ENCODE peak calls at places on chromosomes 12 and 14, in five cellular contexts. I, J, G, O and A are unnamed samples.
A peak's percentile ranks its signal among the peaks of the same experiment; 100 is the strongest.

GRCh38 chr14:90850487-90850886 is 34.3 kb upstream of the TTC7B start:
- DNase-seq in J (no peak), I (peak; percentile 36), O (peak; percentile 72), G (peak; percentile 71), A (peak; percentile 72)

GRCh38 chr14:102232348-102232625 is 72.7 kb downstream of the MOK start:
- DNase-seq in J (no peak), G (no peak), O (no peak), I (no peak), A (no peak)

GRCh38 chr12:58566599-58566998 is 353.7 kb downstream of the LRIG3 start:
- DNase-seq in I (no peak), O (peak; percentile 90), J (peak; percentile 84), G (peak; percentile 91), A (no peak)

GRCh38 chr12:128817115-128818015 is 6.4 kb downstream of the SLC15A4 start:
- DNase-seq in G (peak; percentile 90), I (no peak), O (no peak), J (peak; percentile 83), A (no peak)

GRCh38 chr14:79552778-79553177 is 658.5 kb downstream of the DIO2 start:
- DNase-seq in O (peak; percentile 27), G (peak; percentile 40), J (no peak), I (peak; percentile 47), A (no peak)

GRCh38 chr12:106246891-106247730 is 709 bp downstream of the CKAP4 start:
- DNase-seq in G (no peak), J (peak; percentile 89), O (peak; percentile 57), I (no peak), A (no peak)

GRCh38 chr12:42735869-42736361 is 146.4 kb upstream of the PRICKLE1 start:
- DNase-seq in J (peak; percentile 39), O (no peak), I (no peak), G (peak; percentile 70), A (no peak)

GRCh38 chr12:113403435-113404415 is at the start of gene SDS:
- DNase-seq in O (peak; percentile 28), J (no peak), I (no peak), G (peak; percentile 48), A (no peak)

GRCh38 chr12:119204137-119204536 is 25.4 kb downstream of the HSPB8 start:
- DNase-seq in O (no peak), G (no peak), I (no peak), J (no peak), A (no peak)

GRCh38 chr14:79578470-79578869 is 632.8 kb downstream of the DIO2 start:
- DNase-seq in G (peak; percentile 95), O (no peak), J (no peak), I (no peak), A (no peak)

GRCh38 chr12:122366685-122367475 is 55.6 kb downstream of the CLIP1 start:
- DNase-seq in G (peak; percentile 93), I (peak; percentile 85), O (peak; percentile 78), J (peak; percentile 98), A (peak; percentile 66)

GRCh38 chr12:80321653-80322052 is 122.4 kb upstream of the PTPRQ start:
- DNase-seq in G (peak; percentile 42), J (peak; percentile 62), I (no peak), O (peak; percentile 80), A (no peak)

GRCh38 chr12:33438890-33439586 is 581 bp downstream of the SYT10 start:
- DNase-seq in J (peak; percentile 22), I (peak; percentile 39), G (no peak), O (no peak), A (peak; percentile 67)

GRCh38 chr12:54287316-54288157 is 7.0 kb downstream of the HNRNPA1 start:
- DNase-seq in J (peak; percentile 7), O (no peak), G (no peak), I (no peak), A (peak; percentile 48)

GRCh38 chr12:75438052-75438754 is 42.4 kb upstream of the GLIPR1 start:
- DNase-seq in J (no peak), I (peak; percentile 30), O (no peak), G (no peak), A (no peak)

GRCh38 chr14:32434180-32434579 is 105.1 kb downstream of the AKAP6 start:
- DNase-seq in I (no peak), O (no peak), J (no peak), G (no peak), A (no peak)

GRCh38 chr14:52400846-52401245 is 86.7 kb downstream of the PTGER2 start:
- DNase-seq in J (no peak), G (no peak), I (no peak), O (no peak), A (no peak)

GRCh38 chr12:119920064-119920463 is 42.9 kb upstream of the CIT start:
- DNase-seq in I (no peak), G (no peak), O (no peak), J (no peak), A (no peak)

GRCh38 chr12:32039917-32040575 is 66.6 kb upstream of the BICD1 start:
- DNase-seq in I (no peak), G (no peak), J (no peak), O (no peak), A (no peak)

GRCh38 chr12:108515916-108516315 is 839 bp downstream of the FICD start:
- DNase-seq in G (no peak), O (peak; percentile 25), I (no peak), J (peak; percentile 22), A (no peak)

GRCh38 chr14:78519863-78520262 is 349.7 kb downstream of the NRXN3 start:
- DNase-seq in I (peak; percentile 36), G (peak; percentile 7), O (peak; percentile 26), J (peak; percentile 32), A (peak; percentile 53)

GRCh38 chr12:68804654-68805591 is 3.1 kb upstream of the MDM2 start:
- DNase-seq in J (no peak), I (no peak), G (no peak), O (no peak), A (peak; percentile 85)

GRCh38 chr14:44962573-44963528 is 861 bp downstream of the TOGARAM1 start:
- DNase-seq in O (peak; percentile 33), J (peak; percentile 82), I (no peak), G (peak; percentile 41), A (no peak)

GRCh38 chr14:51424569-51425251 is 184.7 kb downstream of the TMX1 start:
- DNase-seq in J (peak; percentile 59), G (peak; percentile 47), O (no peak), I (no peak), A (no peak)

GRCh38 chr12:20868277-20868676 is 57.8 kb downstream of the SLCO1B3 start:
- DNase-seq in J (no peak), I (no peak), G (no peak), O (no peak), A (no peak)

GRCh38 chr12:114684098-114684869 is at the start of gene TBX3:
- DNase-seq in I (peak; percentile 92), O (peak; percentile 99), G (peak; percentile 99), J (peak; percentile 100), A (peak; percentile 98)
- H3K9ac ChIP-seq in I (peak within 1 kb of the TSS; percentile 89), O (peak within 1 kb of the TSS; percentile 97), G (peak within 1 kb of the TSS; percentile 98), J (peak within 1 kb of the TSS; percentile 98), A (no peak within 1 kb of the TSS)

GRCh38 chr14:41549282-41549681 is 57.4 kb upstream of the LRFN5 start:
- DNase-seq in I (no peak), O (no peak), G (no peak), J (no peak), A (no peak)

GRCh38 chr14:41548666-41549065 is 58.0 kb upstream of the LRFN5 start:
- DNase-seq in J (peak; percentile 4), G (peak; percentile 19), O (no peak), I (no peak), A (no peak)

GRCh38 chr14:41549821-41550597 is 56.7 kb upstream of the LRFN5 start:
- DNase-seq in I (no peak), J (peak; percentile 68), G (peak; percentile 47), O (peak; percentile 84), A (no peak)
- H3K9me3 ChIP-seq in I (no peaks in the 10 kb centered on the region), J (no peaks in the 10 kb centered on the region), G (no peaks in the 10 kb centered on the region), O (no peaks in the 10 kb centered on the region), A (no peaks in the 10 kb centered on the region)

GRCh38 chr12:3203713-3204112 is 126.5 kb downstream of the TSPAN9 start:
- DNase-seq in I (no peak), G (no peak), O (no peak), J (no peak), A (no peak)
- H3K9ac ChIP-seq in I (no peak overlapping the region), G (no peak overlapping the region), O (no peak overlapping the region), J (no peak overlapping the region), A (no peak overlapping the region)

DNA sequence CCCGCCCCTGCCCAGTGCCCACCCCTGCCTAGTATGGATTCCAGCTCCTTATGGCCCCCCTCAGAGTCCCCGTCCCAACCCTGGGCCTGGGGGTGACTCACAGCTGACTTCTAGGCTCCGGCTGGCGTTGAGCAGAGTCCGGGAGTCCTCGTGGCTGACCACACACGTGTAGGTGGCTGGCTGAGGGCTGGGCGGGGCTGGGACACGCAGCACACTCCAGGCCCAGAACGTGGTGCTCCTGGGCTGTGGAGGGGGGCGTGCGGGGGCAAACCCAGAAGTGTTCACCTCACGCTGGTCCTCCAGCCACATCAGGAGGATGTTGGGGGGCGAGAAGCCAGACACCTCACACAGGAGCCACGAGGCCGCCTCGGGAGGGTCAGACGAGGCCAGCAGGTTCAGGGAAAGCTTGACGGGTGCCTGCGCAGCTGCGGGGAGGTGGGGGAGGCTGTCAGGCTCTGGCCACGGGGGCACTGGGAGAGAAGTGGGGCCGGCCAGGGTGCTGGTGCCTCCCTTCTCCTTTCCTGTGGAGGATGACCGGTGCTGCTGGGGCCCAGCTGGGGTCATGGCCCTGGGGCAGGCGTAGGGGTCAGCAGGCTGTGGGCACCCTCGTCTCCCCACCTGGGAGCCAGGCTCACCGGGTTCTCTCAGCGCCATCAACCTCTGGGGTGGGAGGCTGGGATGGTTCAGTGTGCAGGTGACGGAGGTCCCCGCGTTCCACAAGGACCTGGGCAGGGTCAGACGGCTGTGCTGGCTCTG is 314.1 kb downstream of the TMEM121 start:
- DNase-seq in J (no peak), I (no peak), G (no peak), O (no peak), A (peak; percentile 13)
- H3K9me3 ChIP-seq in J (no peaks in the 10 kb centered on the region), I (no peaks in the 10 kb centered on the region), G (peaks cover 28% of the 10 kb centered on the region), O (no peaks in the 10 kb centered on the region), A (peaks cover 94% of the 10 kb centered on the region)

DNA sequence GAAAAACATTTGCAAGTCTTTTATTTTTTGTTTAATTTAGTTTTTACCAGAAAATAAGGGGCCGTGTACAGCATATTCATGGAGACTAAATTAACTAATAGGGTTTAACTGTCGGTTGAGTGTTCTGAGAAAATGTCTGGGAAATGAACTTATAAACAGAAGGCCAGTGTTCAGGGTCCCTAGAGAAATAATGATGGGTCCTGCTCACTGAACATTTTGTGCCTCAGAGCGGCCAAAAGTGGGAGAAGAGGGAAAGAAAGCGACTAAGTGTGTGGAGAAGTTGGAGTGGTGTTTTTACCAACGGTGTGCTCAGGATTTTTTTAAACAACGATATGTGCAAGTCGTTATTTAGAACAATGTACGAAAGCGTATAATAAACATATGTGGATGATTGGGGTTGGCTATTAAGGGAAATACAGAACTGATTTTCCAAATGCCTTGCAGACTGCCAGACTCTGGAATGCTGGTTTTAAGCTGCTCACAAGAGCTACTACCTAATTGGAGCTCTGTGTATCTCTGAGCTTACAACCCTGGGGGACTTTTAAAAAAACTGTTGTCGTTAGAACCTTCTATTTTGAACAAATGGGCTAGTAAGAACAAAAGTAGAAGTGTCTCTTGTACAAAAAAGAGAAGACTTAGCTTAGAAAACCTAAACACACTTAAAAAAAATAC is 166.6 kb downstream of the SLC38A4 start:
- DNase-seq in J (peak; percentile 54), G (no peak), O (no peak), I (no peak), A (no peak)
- H3K9ac ChIP-seq in J (peak overlapping the region; percentile 62), G (peak overlapping the region; percentile 12), O (no peak overlapping the region), I (no peak overlapping the region), A (no peak overlapping the region)

DNA sequence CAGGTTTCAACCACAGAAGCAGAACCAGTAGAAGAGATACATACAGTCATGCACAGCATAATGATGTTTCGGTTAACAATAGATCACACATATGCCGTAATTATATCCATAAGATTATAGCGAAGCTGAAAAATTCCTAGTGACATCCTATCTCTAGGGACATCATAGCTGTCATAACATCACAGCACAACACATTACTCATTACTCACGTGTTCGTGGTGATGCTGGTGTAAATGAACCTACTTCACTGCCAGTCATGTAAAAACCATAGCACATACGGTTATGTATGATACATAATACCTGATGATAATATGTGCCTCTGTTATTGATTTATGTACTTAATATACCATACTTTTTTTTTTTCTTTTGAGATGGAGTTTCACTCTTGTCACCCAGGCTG is 44.7 kb downstream of the KLRG1 start:
- DNase-seq in G (no peak), J (no peak), I (no peak), O (no peak), A (no peak)
- H3K9me3 ChIP-seq in G (no peaks in the 10 kb centered on the region), J (no peaks in the 10 kb centered on the region), I (peaks cover 5% of the 10 kb centered on the region), O (no peaks in the 10 kb centered on the region), A (no peaks in the 10 kb centered on the region)